ENCODE peak calls at places on chromosomes 6 and 20, in four cellular contexts. Y, G, C and X are unnamed samples.

GRCh38 chr6:73608761-73609160 is 45.0 kb downstream of the SLC17A5 start:
- DNase-seq in C (no peak), G (peak), Y (no peak), X (no peak)

GRCh38 chr6:75094614-75095321 is 111.1 kb downstream of the COL12A1 start:
- DNase-seq in C (no peak), Y (no peak), G (no peak), X (no peak)

GRCh38 chr20:50439539-50440453 is 70.4 kb upstream of the PTPN1 start:
- DNase-seq in G (no peak), Y (no peak), C (no peak), X (peak)

GRCh38 chr6:142702501-142703460 is 242.2 kb downstream of the HIVEP2 start:
- DNase-seq in C (no peak), Y (no peak), G (no peak), X (no peak)

GRCh38 chr6:84768442-84769174 is 4.2 kb upstream of the TBX18 start:
- DNase-seq in Y (no peak), G (no peak), C (no peak), X (no peak)

GRCh38 chr6:29553268-29554057 is 6.1 kb downstream of the UBD start:
- DNase-seq in Y (no peak), C (no peak), G (no peak), X (no peak)

GRCh38 chr20:822651-823325 is 10.7 kb upstream of the FAM110A start:
- DNase-seq in Y (no peak), C (no peak), G (no peak), X (no peak)

GRCh38 chr20:18705490-18705889 is 108.1 kb upstream of the SCP2D1 start:
- DNase-seq in C (no peak), Y (no peak), G (no peak), X (no peak)

GRCh38 chr6:91081452-91082067 is 494.7 kb upstream of the MAP3K7 start:
- DNase-seq in Y (peak), C (no peak), G (peak), X (peak)

GRCh38 chr6:158270389-158271127 is 41.7 kb upstream of the TULP4 start:
- DNase-seq in C (no peak), G (no peak), Y (no peak), X (no peak)

GRCh38 chr6:107600936-107601335 is 111.0 kb downstream of the SOBP start:
- DNase-seq in Y (no peak), C (no peak), G (peak), X (no peak)

GRCh38 chr20:35342154-35342769 is 50.0 kb upstream of the FAM83C start:
- DNase-seq in Y (no peak), G (no peak), C (no peak), X (no peak)

GRCh38 chr6:129031051-129031599 is 148.2 kb downstream of the LAMA2 start:
- DNase-seq in Y (no peak), G (no peak), C (no peak), X (no peak)

DNA sequence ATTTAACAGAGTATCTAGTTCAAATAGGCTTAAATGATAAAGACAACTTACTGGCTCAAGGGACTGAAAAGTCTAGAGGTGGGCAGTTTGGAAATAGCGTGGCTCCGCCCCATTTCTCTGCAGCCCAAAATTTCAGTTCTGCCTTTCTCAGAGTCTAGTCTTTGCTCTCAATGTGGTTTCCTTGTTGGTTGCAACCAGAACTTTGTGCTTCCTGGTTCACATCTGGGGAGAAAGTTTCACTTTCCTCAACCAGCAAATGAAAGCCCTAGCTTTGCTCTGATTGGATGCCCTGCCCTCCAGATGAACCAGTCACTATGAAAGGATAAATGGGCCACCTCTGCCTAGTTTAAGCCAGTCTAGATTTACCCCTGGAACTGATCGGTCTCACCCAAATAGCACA is 14.9 kb downstream of the SYCP2L start:
- DNase-seq in Y (no peak), C (peak), G (no peak), X (no peak)
- H2AFZ ChIP-seq in Y (no peak), C (peak), G (no peak), X (no peak)

GRCh38 chr6:133956413-133957049 is 3.5 kb downstream of the TBPL1 start:
- DNase-seq in Y (no peak), C (no peak), G (no peak), X (no peak)
- TF ChIP-seq MAX in Y (no peak), C (no peak), G (no peak), X (no peak)

GRCh38 chr6:147202516-147203310 is 1.5 kb upstream of the STXBP5 start:
- DNase-seq in G (peak), Y (peak), C (peak), X (peak)

GRCh38 chr6:147201885-147202515 is 2.2 kb upstream of the STXBP5 start:
- DNase-seq in Y (peak), G (peak), C (no peak), X (no peak)

GRCh38 chr6:147204060-147204785 is at the start of gene STXBP5:
- DNase-seq in Y (peak), C (no peak), G (peak), X (no peak)

GRCh38 chr6:147204843-147205311 is 660 bp downstream of the STXBP5 start:
- DNase-seq in C (no peak), G (no peak), Y (no peak), X (no peak)

DNA sequence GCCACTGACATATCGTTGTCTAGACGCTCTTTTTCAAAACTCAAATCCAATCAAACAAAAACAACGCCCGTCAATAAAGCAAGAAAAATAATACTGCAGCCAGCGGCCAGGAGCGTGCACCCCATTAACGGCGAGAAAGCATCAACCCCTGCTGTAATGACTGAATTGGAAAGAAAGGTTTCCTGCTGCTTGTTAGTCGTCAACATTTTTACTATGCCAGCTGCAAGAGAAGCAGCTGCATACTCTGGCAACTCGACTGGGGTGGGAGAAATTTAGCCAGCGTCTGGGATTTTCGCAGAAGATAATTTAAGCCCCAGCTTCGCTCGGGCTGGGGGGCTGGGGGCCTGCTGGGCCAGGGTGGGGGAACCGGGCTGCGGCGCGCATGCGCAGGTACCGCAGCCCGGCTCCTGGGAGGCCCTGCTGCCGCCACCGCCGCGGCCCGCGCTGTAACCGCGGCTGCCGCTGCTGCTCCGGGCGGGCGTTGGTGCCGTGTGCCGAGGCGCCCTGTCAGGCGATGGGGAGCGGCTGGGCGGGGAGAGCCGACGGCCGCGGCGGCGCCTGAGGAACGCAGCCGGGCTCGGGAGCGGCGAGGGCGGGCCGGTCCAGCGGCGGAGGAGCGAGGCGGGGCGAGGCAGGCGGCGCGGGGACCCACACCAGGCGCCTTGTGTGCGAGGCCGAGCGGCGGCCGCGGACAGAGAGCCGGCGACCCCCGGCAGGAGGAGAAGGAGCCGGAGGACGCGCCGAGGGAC is 732 bp upstream of the STXBP5 start:
- DNase-seq in C (peak), G (peak), Y (peak), X (peak)
- TF ChIP-seq CEBPB in C (no peak), G (no peak), Y (no peak), X (no peak)

DNA sequence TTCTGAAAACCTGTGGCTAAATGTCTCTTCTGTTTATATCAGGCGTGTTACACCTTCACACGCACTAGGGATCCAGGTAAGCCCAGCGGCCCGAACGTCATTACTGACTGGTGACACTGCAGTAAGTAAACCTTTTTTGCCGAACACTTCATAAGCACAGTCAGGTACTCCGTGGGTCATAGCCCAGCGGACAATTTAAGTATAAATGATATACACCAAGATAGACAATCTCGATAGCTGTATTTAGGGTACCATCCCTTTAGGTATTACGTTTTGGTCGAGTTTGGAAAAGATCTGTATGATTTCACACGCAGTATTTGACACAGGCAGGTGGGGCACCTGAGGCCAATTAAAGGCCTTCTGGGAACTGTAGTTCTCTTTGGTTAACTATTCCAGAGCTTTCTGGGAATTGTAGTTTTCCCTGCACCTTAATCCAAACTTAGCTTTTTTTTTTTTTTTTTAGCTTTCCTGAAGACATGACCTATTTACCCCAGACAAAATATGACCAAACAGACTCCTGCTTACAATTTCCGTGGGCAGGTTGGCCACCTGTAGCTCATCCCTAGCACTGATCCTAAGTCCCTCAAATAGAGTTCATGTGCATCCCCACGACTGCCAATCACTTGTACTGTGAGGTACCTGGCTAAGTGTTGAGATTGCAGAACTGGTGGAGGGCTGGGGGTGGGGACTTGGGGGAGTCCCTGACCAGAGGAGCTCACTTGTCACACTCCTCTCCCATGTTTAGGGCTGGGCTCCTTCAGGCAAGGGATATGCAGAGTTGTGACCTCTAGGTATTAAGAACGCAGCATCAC is 908 bp upstream of the EHMT2 start:
- DNase-seq in C (no peak), Y (no peak), G (peak), X (peak)
- H2AFZ ChIP-seq in C (peak), Y (peak), G (no peak), X (peak)